ENCODE peak calls at places on chromosomes 3 and 15, in ten cellular contexts. M is GM12865, C is heart left ventricle, S is PC-3, Z is fibroblast of the aortic adventitia, W is psoas muscle, P is fibroblast of lung, A is glutamatergic neuron, K is Calu3, X is dorsolateral prefrontal cortex. V is an unnamed sample.
A peak's percentile ranks its signal among the peaks of the same experiment; 100 is the strongest.

GRCh38 chr3:160556141-160556540 is 9.2 kb downstream of the KPNA4 start:
- DNase-seq in X (no peak), M (no peak), S (no peak), K (no peak), C (no peak), Z (no peak), P (no peak), W (no peak), A (no peak), V (no peak)

GRCh38 chr15:31157644-31158069 is 56.1 kb upstream of the TRPM1 start:
- DNase-seq in A (no peak), K (no peak), M (no peak), S (no peak), W (no peak), Z (no peak), X (no peak), P (peak; percentile 65), C (no peak), V (no peak)

GRCh38 chr15:70629735-70630273 is 133.6 kb downstream of the UACA start:
- DNase-seq in K (no peak), W (no peak), P (no peak), X (no peak), M (no peak), S (no peak), A (no peak), Z (no peak), C (no peak), V (no peak)

GRCh38 chr3:95407709-95408463 is 1345.0 kb downstream of the NSUN3 start:
- DNase-seq in C (no peak), Z (no peak), M (no peak), P (no peak), K (no peak), A (no peak), W (no peak), X (no peak), S (no peak), V (no peak)

GRCh38 chr3:137165117-137165806 is 207.5 kb downstream of the IL20RB start:
- DNase-seq in W (no peak), S (peak; percentile 29), P (no peak), X (no peak), K (no peak), Z (peak; percentile 4), A (peak; percentile 24), C (no peak), M (no peak), V (no peak)

GRCh38 chr3:176302271-176302670 is 895.0 kb downstream of the TBL1XR1 start:
- DNase-seq in M (no peak), X (no peak), C (no peak), P (no peak), K (no peak), Z (no peak), W (no peak), A (no peak), S (no peak), V (no peak)

GRCh38 chr15:27561816-27562215 is 537.3 kb downstream of the OCA2 start:
- DNase-seq in S (no peak), C (no peak), A (no peak), W (no peak), Z (no peak), X (no peak), M (no peak), K (no peak), P (no peak), V (no peak)

GRCh38 chr3:127426444-127427168 is 138.8 kb upstream of the PRR20G start:
- DNase-seq in S (no peak), Z (no peak), M (no peak), W (no peak), K (no peak), A (no peak), C (no peak), P (no peak), X (no peak), V (no peak)

GRCh38 chr3:106880206-106880605 is 497.0 kb upstream of the CCDC54 start:
- DNase-seq in K (no peak), Z (no peak), P (no peak), W (no peak), M (no peak), C (no peak), X (no peak), S (no peak), A (no peak), V (no peak)

GRCh38 chr3:54550216-54550977 is 377.5 kb downstream of the LRTM1 start:
- DNase-seq in S (no peak), K (no peak), M (no peak), X (peak; percentile 24), W (no peak), C (no peak), A (no peak), P (no peak), Z (no peak), V (no peak)

GRCh38 chr3:194574639-194575483 is 58.4 kb downstream of the TMEM44 start:
- DNase-seq in K (peak; percentile 25), Z (peak; percentile 91), M (no peak), A (no peak), W (no peak), C (no peak), P (peak; percentile 80), S (peak; percentile 68), X (no peak), V (no peak)
- TF ChIP-seq CTCF in K (peak; percentile 14), Z (peak; percentile 59), M (no peak), A (peak; percentile 14), W (no peak), C (no peak), P (peak; percentile 10), S (peak; percentile 46), X (no peak), V (no peak)

DNA sequence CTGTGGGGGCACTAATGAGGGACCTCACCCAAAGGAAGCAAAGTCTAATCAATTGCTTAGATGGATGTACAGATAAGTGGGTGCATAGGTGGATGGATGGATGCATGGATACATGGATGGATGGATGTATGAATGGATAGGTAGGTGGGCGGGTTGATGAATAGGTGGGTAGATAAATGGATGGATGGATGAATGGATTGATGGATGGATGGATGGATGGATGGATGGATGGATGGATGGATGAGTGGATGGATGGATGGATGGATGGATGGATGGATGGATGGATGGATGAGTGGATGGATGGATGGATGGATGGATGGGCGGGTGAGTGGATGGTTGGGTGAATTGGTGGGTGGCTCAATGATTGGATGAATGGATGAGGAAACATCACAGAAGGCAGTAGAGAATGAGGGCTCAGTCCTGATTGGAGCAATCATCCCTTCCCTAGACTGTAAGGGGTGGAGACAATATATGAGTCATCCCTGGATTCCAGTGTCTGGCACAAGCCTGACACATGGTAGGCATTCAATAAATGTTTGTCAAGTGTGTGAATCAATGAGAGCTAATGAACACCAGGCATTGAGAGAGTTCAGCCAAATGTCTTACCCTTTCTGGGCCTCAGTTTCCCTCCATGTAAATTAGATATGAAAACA is 40.4 kb upstream of the PXYLP1 start:
- DNase-seq in P (peak; percentile 3), C (no peak), M (no peak), A (no peak), K (no peak), X (no peak), S (peak; percentile 30), W (no peak), Z (no peak), V (no peak)
- TF ChIP-seq CTCF in P (no peak), C (no peak), M (no peak), A (no peak), K (no peak), X (no peak), S (no peak), W (no peak), Z (no peak), V (no peak)

GRCh38 chr15:56295433-56295832 is 51.8 kb upstream of the RFX7 start:
- DNase-seq in M (no peak), P (no peak), W (no peak), A (no peak), X (no peak), K (no peak), C (no peak), S (peak; percentile 16), Z (no peak), V (no peak)
- TF ChIP-seq CTCF in M (no peak), P (no peak), W (no peak), A (no peak), X (no peak), K (no peak), C (no peak), S (peak; percentile 27), Z (no peak), V (no peak)

DNA sequence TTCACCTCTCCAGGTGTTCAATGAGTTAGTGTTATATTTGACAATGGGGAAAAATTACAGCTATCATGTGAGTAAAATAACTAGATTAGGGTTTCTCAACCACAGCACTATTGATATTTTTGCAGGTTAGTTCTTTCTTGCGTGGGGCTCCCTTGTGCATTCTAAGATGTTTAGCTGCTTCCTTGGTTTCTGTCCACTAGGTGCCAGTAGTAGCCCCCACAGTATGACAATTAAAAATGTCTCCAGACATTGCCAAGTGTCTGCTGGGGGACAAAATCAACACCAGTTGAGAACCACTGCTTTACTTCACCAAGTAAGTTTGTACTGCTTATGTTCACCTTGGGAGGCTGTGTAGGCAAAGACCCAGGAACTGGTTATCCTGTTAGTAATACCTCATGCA is 618.7 kb downstream of the EDEM1 start:
- DNase-seq in C (no peak), Z (no peak), P (no peak), X (no peak), S (peak; percentile 50), M (peak; percentile 60), A (no peak), K (no peak), W (no peak), V (no peak)
- TF ChIP-seq CTCF in C (no peak), Z (no peak), P (no peak), X (peak; percentile 27), S (peak; percentile 63), M (peak; percentile 49), A (peak; percentile 37), K (peak; percentile 17), W (no peak), V (no peak)

GRCh38 chr3:187737401-187738088 is 7.7 kb downstream of the BCL6 start:
- DNase-seq in W (peak; percentile 84), A (peak; percentile 67), M (no peak), Z (peak; percentile 75), S (peak; percentile 65), P (peak; percentile 70), K (peak; percentile 70), X (no peak), C (peak; percentile 86), V (peak; percentile 63)
- TF ChIP-seq CTCF in W (no peak), A (no peak), M (no peak), Z (peak; percentile 38), S (no peak), P (no peak), K (peak; percentile 22), X (peak; percentile 34), C (no peak), V (no peak)

GRCh38 chr3:21825684-21826083 is 74.7 kb upstream of the ZNF385D start:
- DNase-seq in X (no peak), P (no peak), K (no peak), C (no peak), S (no peak), Z (no peak), W (no peak), M (no peak), A (peak; percentile 22), V (no peak)
- TF ChIP-seq CTCF in X (no peak), P (no peak), K (no peak), C (no peak), S (no peak), Z (no peak), W (no peak), M (no peak), A (no peak), V (no peak)

V was measured in activated CD8-positive, alpha-beta T cell treated with anti-CD3 and anti-CD28 coated beads for 36 hours.